ENCODE peak calls at places on chromosomes 7 and 10, in eight cellular contexts. One of them, this sample, is unnamed.

GRCh38 chr10:5547934-5548660 is 23.3 kb downstream of the CALML3 start:
- DNase-seq in AG09309: no peak
- DNase-seq in thoracic aorta: no peak
- DNase-seq in OCI-LY7: no peak
- DNase-seq in tibial artery: no peak
- DNase-seq in CD8-positive, alpha-beta T cell: no peak
- DNase-seq in HCT116: peak
- DNase-seq in right atrium auricular region: no peak
- DNase-seq in this sample: no peak

GRCh38 chr7:71772783-71773182 is 639.4 kb downstream of the CALN1 start:
- DNase-seq in AG09309: no peak
- DNase-seq in thoracic aorta: no peak
- DNase-seq in OCI-LY7: no peak
- DNase-seq in tibial artery: no peak
- DNase-seq in CD8-positive, alpha-beta T cell: no peak
- DNase-seq in HCT116: no peak
- DNase-seq in right atrium auricular region: no peak
- DNase-seq in this sample: no peak

GRCh38 chr7:15326044-15326644 is 235.7 kb downstream of the AGMO start:
- DNase-seq in AG09309: no peak
- DNase-seq in thoracic aorta: no peak
- DNase-seq in OCI-LY7: peak
- DNase-seq in tibial artery: no peak
- DNase-seq in CD8-positive, alpha-beta T cell: no peak
- DNase-seq in HCT116: peak
- DNase-seq in right atrium auricular region: no peak
- DNase-seq in this sample: peak

GRCh38 chr10:28977518-28977917 is 300.2 kb downstream of the BAMBI start:
- DNase-seq in AG09309: no peak
- DNase-seq in thoracic aorta: no peak
- DNase-seq in OCI-LY7: no peak
- DNase-seq in tibial artery: no peak
- DNase-seq in CD8-positive, alpha-beta T cell: no peak
- DNase-seq in HCT116: no peak
- DNase-seq in right atrium auricular region: no peak
- DNase-seq in this sample: no peak

GRCh38 chr10:22002531-22003110 is 909 bp downstream of the DNAJC1 start:
- DNase-seq in AG09309: no peak
- DNase-seq in thoracic aorta: no peak
- DNase-seq in OCI-LY7: peak
- DNase-seq in tibial artery: no peak
- DNase-seq in CD8-positive, alpha-beta T cell: peak
- DNase-seq in HCT116: no peak
- DNase-seq in right atrium auricular region: no peak
- DNase-seq in this sample: no peak

GRCh38 chr10:100739516-100740368 is 5.6 kb upstream of the PAX2 start:
- DNase-seq in AG09309: no peak
- DNase-seq in thoracic aorta: no peak
- DNase-seq in OCI-LY7: no peak
- DNase-seq in tibial artery: no peak
- DNase-seq in CD8-positive, alpha-beta T cell: no peak
- DNase-seq in HCT116: no peak
- DNase-seq in right atrium auricular region: no peak
- DNase-seq in this sample: no peak

GRCh38 chr7:156609010-156609877 is 31.3 kb upstream of the RNF32 start:
- DNase-seq in AG09309: no peak
- DNase-seq in thoracic aorta: no peak
- DNase-seq in OCI-LY7: no peak
- DNase-seq in tibial artery: no peak
- DNase-seq in CD8-positive, alpha-beta T cell: no peak
- DNase-seq in HCT116: no peak
- DNase-seq in right atrium auricular region: no peak
- DNase-seq in this sample: no peak

GRCh38 chr7:34452363-34452762 is 205.7 kb upstream of the NPSR1 start:
- DNase-seq in AG09309: no peak
- DNase-seq in thoracic aorta: no peak
- DNase-seq in OCI-LY7: no peak
- DNase-seq in tibial artery: no peak
- DNase-seq in CD8-positive, alpha-beta T cell: no peak
- DNase-seq in HCT116: no peak
- DNase-seq in right atrium auricular region: no peak
- DNase-seq in this sample: no peak

GRCh38 chr10:557792-558328 is 131.6 kb downstream of the DIP2C start:
- DNase-seq in AG09309: no peak
- DNase-seq in thoracic aorta: no peak
- DNase-seq in OCI-LY7: peak
- DNase-seq in tibial artery: no peak
- DNase-seq in CD8-positive, alpha-beta T cell: no peak
- DNase-seq in HCT116: peak
- DNase-seq in right atrium auricular region: no peak
- DNase-seq in this sample: no peak

GRCh38 chr10:12394236-12395033 is 45.1 kb downstream of the CAMK1D start:
- DNase-seq in AG09309: no peak
- DNase-seq in thoracic aorta: no peak
- DNase-seq in OCI-LY7: no peak
- DNase-seq in tibial artery: no peak
- DNase-seq in CD8-positive, alpha-beta T cell: no peak
- DNase-seq in HCT116: no peak
- DNase-seq in right atrium auricular region: no peak
- DNase-seq in this sample: no peak

GRCh38 chr7:96837583-96837982 is 127.9 kb upstream of the SEM1 start:
- DNase-seq in AG09309: no peak
- DNase-seq in thoracic aorta: no peak
- DNase-seq in OCI-LY7: no peak
- DNase-seq in tibial artery: no peak
- DNase-seq in CD8-positive, alpha-beta T cell: no peak
- DNase-seq in HCT116: no peak
- DNase-seq in right atrium auricular region: no peak
- DNase-seq in this sample: no peak

GRCh38 chr7:28558236-28558635 is 145.9 kb downstream of the CREB5 start:
- DNase-seq in AG09309: no peak
- DNase-seq in thoracic aorta: no peak
- DNase-seq in OCI-LY7: peak
- DNase-seq in tibial artery: no peak
- DNase-seq in CD8-positive, alpha-beta T cell: no peak
- DNase-seq in HCT116: no peak
- DNase-seq in right atrium auricular region: no peak
- DNase-seq in this sample: no peak

GRCh38 chr10:26448706-26449435 is 10.7 kb downstream of the APBB1IP start:
- DNase-seq in AG09309: no peak
- DNase-seq in thoracic aorta: no peak
- DNase-seq in OCI-LY7: peak
- DNase-seq in tibial artery: no peak
- DNase-seq in CD8-positive, alpha-beta T cell: peak
- DNase-seq in HCT116: no peak
- DNase-seq in right atrium auricular region: no peak
- DNase-seq in this sample: no peak

GRCh38 chr7:22351878-22352277 is 5.1 kb downstream of the RAPGEF5 start:
- DNase-seq in AG09309: no peak
- DNase-seq in thoracic aorta: no peak
- DNase-seq in OCI-LY7: no peak
- DNase-seq in tibial artery: no peak
- DNase-seq in CD8-positive, alpha-beta T cell: no peak
- DNase-seq in HCT116: no peak
- DNase-seq in right atrium auricular region: no peak
- DNase-seq in this sample: no peak

GRCh38 chr10:113751116-113751728 is at the start of gene PLEKHS1:
- DNase-seq in AG09309: peak
- DNase-seq in thoracic aorta: no peak
- DNase-seq in OCI-LY7: no peak
- DNase-seq in tibial artery: no peak
- DNase-seq in CD8-positive, alpha-beta T cell: no peak
- DNase-seq in HCT116: no peak
- DNase-seq in right atrium auricular region: no peak
- DNase-seq in this sample: no peak

GRCh38 chr7:71511361-71511807 is 379.4 kb downstream of the GALNT17 start:
- DNase-seq in AG09309: no peak
- DNase-seq in thoracic aorta: no peak
- DNase-seq in OCI-LY7: no peak
- DNase-seq in tibial artery: no peak
- DNase-seq in CD8-positive, alpha-beta T cell: no peak
- DNase-seq in HCT116: no peak
- DNase-seq in right atrium auricular region: no peak
- DNase-seq in this sample: no peak

GRCh38 chr7:6151994-6152735 is 120.3 kb downstream of the CYTH3 start:
- DNase-seq in AG09309: no peak
- DNase-seq in thoracic aorta: no peak
- DNase-seq in OCI-LY7: no peak
- DNase-seq in tibial artery: no peak
- DNase-seq in CD8-positive, alpha-beta T cell: no peak
- DNase-seq in HCT116: no peak
- DNase-seq in right atrium auricular region: no peak
- DNase-seq in this sample: no peak

GRCh38 chr7:341841-342638 is 52.1 kb downstream of the FOXL3 start:
- DNase-seq in AG09309: no peak
- DNase-seq in thoracic aorta: no peak
- DNase-seq in OCI-LY7: no peak
- DNase-seq in tibial artery: no peak
- DNase-seq in CD8-positive, alpha-beta T cell: no peak
- DNase-seq in HCT116: no peak
- DNase-seq in right atrium auricular region: no peak
- DNase-seq in this sample: no peak

GRCh38 chr10:98414578-98414931 is 427 bp downstream of the PYROXD2 start:
- DNase-seq in AG09309: no peak
- DNase-seq in thoracic aorta: no peak
- DNase-seq in OCI-LY7: no peak
- DNase-seq in tibial artery: no peak
- DNase-seq in CD8-positive, alpha-beta T cell: no peak
- DNase-seq in HCT116: no peak
- DNase-seq in right atrium auricular region: no peak
- DNase-seq in this sample: no peak

GRCh38 chr10:32372000-32372875 is 25.3 kb upstream of the EPC1 start:
- DNase-seq in AG09309: no peak
- DNase-seq in thoracic aorta: no peak
- DNase-seq in OCI-LY7: no peak
- DNase-seq in tibial artery: no peak
- DNase-seq in CD8-positive, alpha-beta T cell: no peak
- DNase-seq in HCT116: no peak
- DNase-seq in right atrium auricular region: no peak
- DNase-seq in this sample: no peak
- H3K4me3 ChIP-seq in AG09309: no peak
- H3K4me3 ChIP-seq in thoracic aorta: no peak
- H3K4me3 ChIP-seq in OCI-LY7: no peak
- H3K4me3 ChIP-seq in tibial artery: no peak
- H3K4me3 ChIP-seq in CD8-positive, alpha-beta T cell: no peak
- H3K4me3 ChIP-seq in HCT116: no peak
- H3K4me3 ChIP-seq in right atrium auricular region: no peak
- H3K4me3 ChIP-seq in this sample: no peak

GRCh38 chr10:33042565-33042964 is 84.5 kb upstream of the ITGB1 start:
- DNase-seq in AG09309: no peak
- DNase-seq in thoracic aorta: no peak
- DNase-seq in OCI-LY7: no peak
- DNase-seq in tibial artery: no peak
- DNase-seq in CD8-positive, alpha-beta T cell: no peak
- DNase-seq in HCT116: no peak
- DNase-seq in right atrium auricular region: no peak
- DNase-seq in this sample: no peak

GRCh38 chr10:33041783-33042437 is 83.9 kb upstream of the ITGB1 start:
- DNase-seq in AG09309: no peak
- DNase-seq in thoracic aorta: no peak
- DNase-seq in OCI-LY7: no peak
- DNase-seq in tibial artery: no peak
- DNase-seq in CD8-positive, alpha-beta T cell: no peak
- DNase-seq in HCT116: no peak
- DNase-seq in right atrium auricular region: no peak
- DNase-seq in this sample: no peak

GRCh38 chr10:33038672-33039071 is 80.6 kb upstream of the ITGB1 start:
- DNase-seq in AG09309: no peak
- DNase-seq in thoracic aorta: no peak
- DNase-seq in OCI-LY7: no peak
- DNase-seq in tibial artery: no peak
- DNase-seq in CD8-positive, alpha-beta T cell: no peak
- DNase-seq in HCT116: no peak
- DNase-seq in right atrium auricular region: no peak
- DNase-seq in this sample: no peak

GRCh38 chr10:33039167-33039566 is 81.1 kb upstream of the ITGB1 start:
- DNase-seq in AG09309: no peak
- DNase-seq in thoracic aorta: no peak
- DNase-seq in OCI-LY7: no peak
- DNase-seq in tibial artery: no peak
- DNase-seq in CD8-positive, alpha-beta T cell: no peak
- DNase-seq in HCT116: no peak
- DNase-seq in right atrium auricular region: no peak
- DNase-seq in this sample: no peak

GRCh38 chr10:33040436-33040835 is 82.4 kb upstream of the ITGB1 start:
- DNase-seq in AG09309: no peak
- DNase-seq in thoracic aorta: no peak
- DNase-seq in OCI-LY7: no peak
- DNase-seq in tibial artery: no peak
- DNase-seq in CD8-positive, alpha-beta T cell: no peak
- DNase-seq in HCT116: no peak
- DNase-seq in right atrium auricular region: no peak
- DNase-seq in this sample: no peak
- TF ChIP-seq CTCF in AG09309: no peak
- TF ChIP-seq CTCF in thoracic aorta: no peak
- TF ChIP-seq CTCF in OCI-LY7: no peak
- TF ChIP-seq CTCF in tibial artery: no peak
- TF ChIP-seq CTCF in CD8-positive, alpha-beta T cell: no peak
- TF ChIP-seq CTCF in HCT116: no peak
- TF ChIP-seq CTCF in right atrium auricular region: no peak
- TF ChIP-seq CTCF in this sample: no peak

DNA sequence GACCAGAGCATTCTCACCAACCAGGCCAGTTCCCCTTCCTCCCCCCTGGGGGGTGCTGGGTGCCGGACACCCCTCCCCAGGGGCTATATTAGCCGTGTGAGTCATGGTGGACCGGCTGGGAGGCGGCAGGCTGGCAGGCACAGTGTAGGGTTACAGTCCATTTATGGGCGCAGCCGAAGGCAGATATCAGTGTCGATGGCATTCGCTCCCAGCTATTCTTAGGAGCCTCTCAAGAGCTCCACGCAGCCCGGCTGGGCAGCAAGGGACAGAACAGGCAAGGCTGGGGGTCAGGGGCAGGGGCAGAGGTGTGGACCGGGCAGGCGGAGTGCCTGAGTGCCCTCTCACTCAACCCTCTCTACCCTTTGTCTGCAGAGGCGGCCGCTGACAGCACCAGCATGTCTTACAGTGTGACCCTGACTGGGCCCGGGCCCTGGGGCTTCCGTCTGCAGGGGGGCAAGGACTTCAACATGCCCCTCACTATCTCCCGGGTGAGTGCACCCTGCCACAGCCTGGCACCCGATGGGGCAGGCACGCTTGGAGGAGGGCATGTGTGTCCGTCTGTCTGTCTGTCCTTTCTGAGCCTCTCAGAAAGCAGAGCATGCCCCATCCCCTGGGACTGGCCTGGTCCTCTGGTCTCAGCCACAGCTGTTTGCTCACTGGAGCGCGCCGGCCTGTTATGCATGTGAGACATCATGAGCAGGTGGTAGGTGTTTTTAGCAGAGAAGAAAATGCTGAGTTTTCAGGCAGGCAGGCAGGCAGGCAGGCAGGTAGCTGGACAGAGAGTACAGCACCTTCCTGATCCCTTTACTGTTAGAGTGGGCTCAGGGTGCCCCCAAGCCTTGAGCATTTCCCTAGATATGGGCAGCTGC is at the start of gene LDB3:
- DNase-seq in AG09309: no peak
- DNase-seq in thoracic aorta: peak
- DNase-seq in OCI-LY7: peak
- DNase-seq in tibial artery: peak
- DNase-seq in CD8-positive, alpha-beta T cell: no peak
- DNase-seq in HCT116: no peak
- DNase-seq in right atrium auricular region: peak
- DNase-seq in this sample: no peak
- H3K4me3 ChIP-seq in AG09309: no peak
- H3K4me3 ChIP-seq in thoracic aorta: peak
- H3K4me3 ChIP-seq in OCI-LY7: no peak
- H3K4me3 ChIP-seq in tibial artery: peak
- H3K4me3 ChIP-seq in CD8-positive, alpha-beta T cell: no peak
- H3K4me3 ChIP-seq in HCT116: no peak
- H3K4me3 ChIP-seq in right atrium auricular region: peak
- H3K4me3 ChIP-seq in this sample: no peak

GRCh38 chr10:96292971-96293909 is 11.0 kb upstream of the DNTT start:
- DNase-seq in AG09309: peak
- DNase-seq in thoracic aorta: no peak
- DNase-seq in OCI-LY7: peak
- DNase-seq in tibial artery: no peak
- DNase-seq in CD8-positive, alpha-beta T cell: no peak
- DNase-seq in HCT116: peak
- DNase-seq in right atrium auricular region: no peak
- DNase-seq in this sample: peak
- TF ChIP-seq CTCF in AG09309: peak
- TF ChIP-seq CTCF in thoracic aorta: peak
- TF ChIP-seq CTCF in OCI-LY7: peak
- TF ChIP-seq CTCF in tibial artery: peak
- TF ChIP-seq CTCF in CD8-positive, alpha-beta T cell: peak
- TF ChIP-seq CTCF in HCT116: peak
- TF ChIP-seq CTCF in right atrium auricular region: peak
- TF ChIP-seq CTCF in this sample: no peak